ENCODE peak calls at places on chromosome 5, in four cellular contexts. D is mucosa of descending colon, V is esophagus squamous epithelium, C is foreskin fibroblast. M is an unnamed sample.

GRCh38 chr5:42852826-42853225 is 41.1 kb upstream of the SELENOP start:
- DNase-seq in V (no peak), C (no peak), D (no peak), M (no peak)

GRCh38 chr5:179221877-179222220 is 123.4 kb downstream of the ADAMTS2 start:
- DNase-seq in C (no peak), V (no peak), D (no peak), M (no peak)

GRCh38 chr5:84286662-84287061 is 98.0 kb downstream of the EDIL3 start:
- DNase-seq in D (no peak), C (no peak), V (no peak), M (no peak)

GRCh38 chr5:78562001-78562400 is 86.6 kb downstream of the LHFPL2 start:
- DNase-seq in C (no peak), D (no peak), V (no peak), M (no peak)

GRCh38 chr5:80706835-80707447 is 52.2 kb upstream of the DHFR start:
- DNase-seq in C (no peak), V (no peak), D (no peak), M (no peak)

GRCh38 chr5:95969055-95969454 is 7.4 kb upstream of the ELL2 start:
- DNase-seq in V (no peak), D (no peak), C (no peak), M (no peak)

GRCh38 chr5:16666861-16667481 is 50.2 kb upstream of the RETREG1 start:
- DNase-seq in C (peak), V (no peak), D (no peak), M (peak)

GRCh38 chr5:2353871-2354440 is 397.5 kb downstream of the IRX2 start:
- DNase-seq in V (no peak), C (no peak), D (no peak), M (no peak)

GRCh38 chr5:175534070-175534932 is 55.9 kb downstream of the SFXN1 start:
- DNase-seq in D (peak), C (peak), V (peak), M (peak)

GRCh38 chr5:126973193-126973592 is 57.2 kb downstream of the MARCHF3 start:
- DNase-seq in C (no peak), D (no peak), V (no peak), M (no peak)

GRCh38 chr5:133957591-133957990 is 10.8 kb downstream of the C5orf15 start:
- DNase-seq in D (no peak), C (no peak), V (no peak), M (no peak)

GRCh38 chr5:151870820-151871219 is 53.8 kb downstream of the GLRA1 start:
- DNase-seq in V (no peak), C (peak), D (no peak), M (no peak)

DNA sequence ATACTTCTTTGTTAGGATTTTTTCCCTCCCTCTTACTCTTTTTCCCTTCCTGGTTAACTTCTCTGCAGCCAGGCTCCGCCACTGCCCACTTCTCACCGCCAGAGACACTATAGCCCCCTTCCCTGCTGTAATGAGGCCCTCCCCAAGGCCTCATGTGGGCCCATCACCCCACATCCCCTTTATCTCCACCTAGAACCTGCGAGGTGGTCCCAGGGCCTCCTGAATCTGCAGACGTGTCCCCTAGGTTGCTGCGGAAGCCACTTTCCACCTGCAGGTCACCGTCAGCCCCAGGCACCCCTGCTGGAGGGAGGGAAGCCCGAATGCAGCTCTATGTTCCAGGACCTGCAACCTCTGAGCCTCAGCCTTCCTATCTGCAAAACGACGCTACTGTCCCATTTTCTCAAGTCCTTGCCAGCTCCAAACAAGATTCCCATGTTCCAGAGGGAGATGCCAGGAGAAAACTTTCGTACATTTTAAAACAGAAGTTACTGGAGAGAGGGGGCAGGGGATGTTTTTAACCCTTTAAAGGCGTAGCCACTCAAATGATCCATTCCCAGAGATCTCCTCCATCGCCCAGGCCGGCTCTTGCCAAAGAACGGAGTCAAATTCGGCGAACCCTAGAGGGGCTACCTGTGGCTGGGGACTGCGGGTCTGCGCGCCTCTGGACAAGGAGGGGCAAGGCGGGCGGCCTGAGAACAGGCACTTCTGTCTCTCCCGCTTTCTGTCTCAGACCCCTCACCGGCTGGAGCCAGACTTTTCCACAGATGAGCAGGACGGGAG is 929 bp downstream of the SH3PXD2B start:
- DNase-seq in V (no peak), C (peak), D (peak), M (no peak)
- TF ChIP-seq CTCF in V (peak), C (peak), D (peak), M (no peak)

GRCh38 chr5:136374003-136374402 is 8.7 kb upstream of the TRPC7 start:
- DNase-seq in V (no peak), D (no peak), C (peak), M (no peak)
- TF ChIP-seq CTCF in V (no peak), D (no peak), C (peak), M (no peak)

DNA sequence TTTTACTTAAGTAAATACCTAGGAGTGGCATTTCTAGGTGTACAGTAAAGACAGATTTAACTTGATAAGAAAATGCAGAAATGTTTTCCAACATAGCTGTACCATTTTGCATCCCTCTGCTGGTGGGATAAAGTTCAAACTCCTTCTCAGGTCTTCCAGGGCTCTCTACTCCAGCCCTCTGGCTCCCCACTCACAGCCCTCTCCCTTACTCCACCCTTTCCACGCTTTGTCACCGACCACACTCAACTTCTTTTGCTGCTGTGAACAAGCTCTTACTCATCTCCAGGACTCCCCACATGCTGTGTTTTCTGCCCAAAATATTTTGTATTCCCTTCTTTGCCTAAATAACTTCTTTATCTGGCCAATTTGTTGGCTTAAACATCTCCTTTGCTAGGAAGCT is 90.6 kb upstream of the OSMR start:
- DNase-seq in D (no peak), V (no peak), C (peak), M (no peak)
- TF ChIP-seq CTCF in D (no peak), V (no peak), C (peak), M (no peak)

GRCh38 chr5:159017787-159018186 is 81.9 kb downstream of the EBF1 start:
- DNase-seq in V (no peak), D (peak), C (peak), M (no peak)
- TF ChIP-seq CTCF in V (no peak), D (no peak), C (no peak), M (no peak)

GRCh38 chr5:150561571-150562295 is 53.8 kb downstream of the NDST1 start:
- DNase-seq in C (no peak), V (no peak), D (no peak), M (no peak)

GRCh38 chr5:150562832-150563231 is 54.9 kb downstream of the NDST1 start:
- DNase-seq in D (no peak), C (peak), V (no peak), M (no peak)

GRCh38 chr5:150560401-150561191 is 52.7 kb downstream of the NDST1 start:
- DNase-seq in V (peak), D (no peak), C (peak), M (peak)

GRCh38 chr5:150559701-150560100 is 51.8 kb downstream of the NDST1 start:
- DNase-seq in C (peak), V (no peak), D (no peak), M (no peak)

GRCh38 chr5:150561192-150561512 is 53.2 kb downstream of the NDST1 start:
- DNase-seq in C (no peak), D (no peak), V (no peak), M (no peak)
- TF ChIP-seq CTCF in C (no peak), D (no peak), V (no peak), M (peak)

DNA sequence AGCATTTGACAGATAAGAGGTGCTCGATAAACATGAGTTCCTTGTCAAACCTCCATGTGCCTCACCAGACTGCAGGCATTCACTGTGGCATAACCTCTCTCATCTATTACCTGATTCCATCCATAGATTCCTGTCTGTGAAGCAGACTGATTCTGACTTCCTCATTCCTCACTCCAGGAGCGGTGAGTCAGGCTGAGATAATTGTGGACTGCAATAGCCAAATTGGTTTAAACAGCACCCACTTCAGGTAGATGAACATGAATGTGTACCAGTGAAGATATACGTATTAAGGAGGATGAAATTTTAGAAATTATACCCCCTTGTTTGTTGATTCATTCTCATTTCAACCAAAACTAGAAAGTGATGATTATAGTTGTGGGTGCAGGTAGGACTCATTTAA is 391.2 kb downstream of the HINT1 start:
- DNase-seq in V (no peak), D (no peak), C (peak), M (no peak)
- TF ChIP-seq CTCF in V (no peak), D (no peak), C (no peak), M (no peak)

DNA sequence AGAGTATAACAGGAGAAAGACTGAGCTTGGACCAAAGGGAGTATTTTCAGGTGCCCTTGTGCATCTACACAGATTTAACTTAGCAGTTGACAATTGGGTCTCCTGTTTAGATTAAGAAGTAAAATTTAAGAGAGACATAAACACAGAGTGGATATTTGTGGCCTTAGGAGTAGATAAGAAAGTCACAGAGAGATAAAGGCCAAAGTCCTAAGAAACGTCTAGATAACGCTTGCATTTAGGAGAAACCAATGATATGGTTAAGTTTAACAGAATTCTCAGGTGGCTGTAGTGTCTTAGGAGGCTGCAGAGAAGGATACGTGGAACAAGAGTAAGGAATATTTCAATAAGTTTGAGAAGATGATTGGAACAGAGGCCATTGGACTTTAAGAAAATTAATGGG is 155.0 kb upstream of the DAB2 start:
- DNase-seq in C (no peak), D (no peak), V (no peak), M (no peak)
- TF ChIP-seq CTCF in C (no peak), D (no peak), V (no peak), M (no peak)

DNA sequence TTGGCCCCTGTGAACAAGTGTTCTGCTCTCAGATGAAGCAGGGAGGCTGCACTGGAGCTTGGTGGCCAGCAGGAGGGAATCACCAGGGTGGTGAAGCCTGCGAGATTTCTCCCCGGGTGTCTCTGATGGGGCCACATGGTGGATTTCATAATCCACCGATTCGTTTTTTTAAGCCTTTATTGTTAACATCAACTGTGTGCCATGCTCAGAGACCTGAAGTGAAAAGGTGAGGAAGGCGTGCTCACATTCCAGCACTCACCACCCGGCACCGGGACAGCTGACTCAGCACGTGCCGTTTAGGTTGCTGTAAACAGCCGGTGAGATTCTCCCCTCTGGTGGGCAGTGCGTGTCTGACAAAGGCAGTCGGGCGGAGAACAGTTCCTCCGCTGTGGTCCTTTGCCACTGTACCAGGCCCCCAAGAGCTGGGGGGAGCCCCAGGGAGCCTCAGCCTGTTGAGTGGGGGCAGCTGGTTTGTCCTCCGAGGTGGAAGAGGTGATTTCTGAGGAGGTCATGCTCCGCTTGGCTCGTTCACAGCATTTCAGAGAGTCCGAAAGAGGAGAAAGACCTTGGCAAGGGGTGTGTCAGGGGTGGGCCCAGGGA is 12.7 kb upstream of the AHRR start:
- DNase-seq in C (peak), V (no peak), D (peak), M (no peak)
- TF ChIP-seq CTCF in C (peak), V (no peak), D (no peak), M (no peak)

DNA sequence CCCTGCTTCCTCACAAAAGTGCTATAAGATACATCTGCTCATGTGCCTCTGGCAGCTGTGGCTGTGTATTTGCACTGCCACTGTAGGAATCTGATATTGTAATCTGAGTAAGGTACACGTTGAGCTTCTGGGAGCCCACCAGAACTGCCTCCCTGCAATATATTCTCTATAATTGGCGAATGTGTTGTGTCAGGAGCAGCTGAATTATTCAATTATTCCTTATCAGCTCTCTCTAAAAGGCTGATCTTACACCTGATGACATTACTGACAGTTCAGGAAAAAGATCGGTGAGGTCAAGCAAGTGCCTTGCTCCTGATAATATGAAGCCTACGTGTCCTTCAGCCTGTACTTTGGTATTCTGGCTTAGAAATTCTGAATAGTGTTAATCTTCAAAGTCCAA is 1015.0 kb downstream of the CDH9 start:
- DNase-seq in C (no peak), D (no peak), V (no peak), M (no peak)
- TF ChIP-seq CTCF in C (no peak), D (no peak), V (no peak), M (no peak)

M was measured in dorsolateral prefrontal cortex.